ENCODE peak calls at places on chromosomes 4 and X, in five cellular contexts. Q is A172; K is effector memory CD4-positive, alpha-beta T cell; P is stimulated activated CD4-positive, alpha-beta T cell treated with anti-CD3 and anti-CD28 coated beads, Interleukin-15, amount 100 ng/mL, for 1 hour; L is nucleus accumbens. O is an unnamed sample.

GRCh38 chr4:6390357-6390756 is 82.1 kb downstream of the PPP2R2C start:
- DNase-seq in Q (no peak), K (no peak), P (no peak), L (peak), O (peak)

GRCh38 chrX:47815901-47816845 is 20.5 kb upstream of the ZNF81 start:
- DNase-seq in Q (no peak), K (no peak), P (no peak), L (no peak), O (no peak)

GRCh38 chr4:146654976-146655761 is 16.5 kb downstream of the POU4F2 start:
- DNase-seq in Q (no peak), K (no peak), P (no peak), L (no peak), O (no peak)

GRCh38 chr4:84235545-84235944 is 263.5 kb downstream of the NKX6-1 start:
- DNase-seq in Q (no peak), K (no peak), P (no peak), L (no peak), O (no peak)

GRCh38 chrX:129522184-129523059 is 868 bp downstream of the SMARCA1 start:
- DNase-seq in Q (peak), K (no peak), P (no peak), L (peak), O (peak)

GRCh38 chrX:70092247-70092646 is 30.0 kb downstream of the OTUD6A start:
- DNase-seq in Q (no peak), K (no peak), P (no peak), L (no peak), O (no peak)

GRCh38 chr4:78734451-78735003 is 41.6 kb upstream of the BMP2K start:
- DNase-seq in Q (no peak), K (no peak), P (no peak), L (no peak), O (no peak)

GRCh38 chr4:74258949-74259348 is 49.3 kb upstream of the EPGN start:
- DNase-seq in Q (peak), K (no peak), P (no peak), L (no peak), O (peak)

GRCh38 chrX:104136241-104137019 is 20.4 kb downstream of the SLC25A53 start:
- DNase-seq in Q (peak), K (peak), P (peak), L (peak), O (no peak)

GRCh38 chr4:74608151-74608949 is 163.4 kb downstream of the AREG start:
- DNase-seq in Q (no peak), K (no peak), P (no peak), L (no peak), O (no peak)

GRCh38 chrX:134774190-134775048 is 116.1 kb upstream of the PLAC1 start:
- DNase-seq in Q (no peak), K (no peak), P (no peak), L (no peak), O (no peak)

GRCh38 chrX:150238656-150239382 is 124.3 kb upstream of the MAMLD1 start:
- DNase-seq in Q (no peak), K (no peak), P (no peak), L (no peak), O (no peak)

GRCh38 chr4:110049951-110050925 is 137.6 kb downstream of the EGF start:
- DNase-seq in Q (peak), K (peak), P (peak), L (peak), O (peak)

GRCh38 chr4:145934434-145935047 is 4.1 kb downstream of the ZNF827 start:
- DNase-seq in Q (no peak), K (no peak), P (no peak), L (no peak), O (no peak)